ENCODE peak calls at places on chromosome 21, in eight cellular contexts. N, Y, V, E, Q, O, U and B are unnamed samples.

GRCh38 chr21:39885119-39885848 is 18.0 kb downstream of the PCP4 start:
- DNase-seq in N (peak; percentile 24), Y (no peak), V (no peak), E (no peak), Q (no peak), O (no peak), U (no peak), B (peak; percentile 22)

GRCh38 chr21:25934771-25935224 is 200.0 kb downstream of the GABPA start:
- DNase-seq in N (peak; percentile 51), Y (peak; percentile 92), V (peak; percentile 92), E (peak; percentile 21), Q (peak; percentile 99), O (peak; percentile 67), U (peak; percentile 96), B (no peak)

GRCh38 chr21:43266534-43266933 is 97.7 kb downstream of the CRYAA start:
- DNase-seq in N (no peak), Y (peak; percentile 69), V (peak; percentile 33), E (no peak), Q (no peak), O (no peak), U (peak; percentile 85), B (no peak)

GRCh38 chr21:28769683-28770082 is 223.0 kb downstream of the LTN1 start:
- DNase-seq in N (no peak), Y (no peak), V (peak; percentile 22), E (no peak), Q (no peak), O (no peak), U (no peak), B (no peak)

GRCh38 chr21:38351176-38351959 is 94.6 kb downstream of the KCNJ15 start:
- DNase-seq in N (no peak), Y (no peak), V (no peak), E (no peak), Q (peak; percentile 16), O (no peak), U (no peak), B (no peak)

GRCh38 chr21:43209575-43210453 is 41.0 kb downstream of the CRYAA start:
- DNase-seq in N (no peak), Y (peak; percentile 85), V (peak; percentile 6), E (no peak), Q (peak; percentile 81), O (no peak), U (peak; percentile 82), B (no peak)

GRCh38 chr21:46056450-46056903 is 41.4 kb upstream of the COL6A2 start:
- DNase-seq in N (peak; percentile 74), Y (peak; percentile 97), V (peak; percentile 91), E (no peak), Q (peak; percentile 94), O (peak; percentile 83), U (no peak), B (no peak)

GRCh38 chr21:25639922-25640670 is 1.0 kb downstream of the JAM2 start:
- DNase-seq in N (no peak), Y (no peak), V (no peak), E (no peak), Q (no peak), O (no peak), U (no peak), B (peak; percentile 50)

GRCh38 chr21:39119696-39120290 is 63.5 kb downstream of the PSMG1 start:
- DNase-seq in N (no peak), Y (no peak), V (no peak), E (no peak), Q (no peak), O (no peak), U (no peak), B (no peak)

GRCh38 chr21:41326414-41327080 is 9.9 kb downstream of the FAM3B start:
- DNase-seq in N (no peak), Y (no peak), V (no peak), E (no peak), Q (no peak), O (no peak), U (no peak), B (no peak)

GRCh38 chr21:17105972-17106371 is 406.9 kb upstream of the CXADR start:
- DNase-seq in N (no peak), Y (no peak), V (no peak), E (no peak), Q (no peak), O (no peak), U (peak; percentile 7), B (no peak)

GRCh38 chr21:42509239-42509638 is 4.4 kb upstream of the SLC37A1 start:
- DNase-seq in N (no peak), Y (no peak), V (no peak), E (no peak), Q (no peak), O (no peak), U (peak; percentile 9), B (no peak)

GRCh38 chr21:32276671-32277070 is 2.2 kb downstream of the MIS18A start:
- DNase-seq in N (no peak), Y (no peak), V (no peak), E (no peak), Q (no peak), O (no peak), U (no peak), B (no peak)

GRCh38 chr21:32281531-32281930 is 2.7 kb upstream of the MIS18A start:
- DNase-seq in N (no peak), Y (no peak), V (no peak), E (no peak), Q (no peak), O (no peak), U (no peak), B (no peak)

GRCh38 chr21:32279377-32279680 is 480 bp upstream of the MIS18A start:
- DNase-seq in N (no peak), Y (no peak), V (no peak), E (no peak), Q (no peak), O (no peak), U (no peak), B (no peak)

GRCh38 chr21:32278068-32278467 is 781 bp downstream of the MIS18A start:
- DNase-seq in N (no peak), Y (no peak), V (no peak), E (no peak), Q (no peak), O (no peak), U (no peak), B (no peak)

GRCh38 chr21:32278518-32279376 is at the start of gene MIS18A:
- DNase-seq in N (peak; percentile 97), Y (peak; percentile 97), V (peak; percentile 91), E (peak; percentile 98), Q (peak; percentile 96), O (peak; percentile 84), U (peak; percentile 97), B (peak; percentile 97)
- TF ChIP-seq CTCF in N (no peak), Y (peak; percentile 7), V (peak; percentile 1), E (peak; percentile 12), Q (no peak), O (no peak), U (no peak), B (peak; percentile 19)

GRCh38 chr21:31673513-31673912 is 14.0 kb downstream of the SOD1 start:
- DNase-seq in N (no peak), Y (no peak), V (no peak), E (no peak), Q (no peak), O (no peak), U (no peak), B (no peak)
- TF ChIP-seq CTCF in N (no peak), Y (no peak), V (no peak), E (no peak), Q (no peak), O (no peak), U (no peak), B (no peak)

GRCh38 chr21:44752701-44753235 is 41.4 kb upstream of the TSPEAR start:
- DNase-seq in N (no peak), Y (peak; percentile 13), V (no peak), E (no peak), Q (no peak), O (no peak), U (peak; percentile 71), B (no peak)
- TF ChIP-seq CTCF in N (no peak), Y (no peak), V (peak; percentile 1), E (no peak), Q (no peak), O (no peak), U (peak; percentile 12), B (no peak)

GRCh38 chr21:36122977-36123376 is 11.9 kb upstream of the CBR3 start:
- DNase-seq in N (no peak), Y (peak; percentile 22), V (no peak), E (no peak), Q (no peak), O (no peak), U (no peak), B (no peak)
- TF ChIP-seq CTCF in N (peak; percentile 15), Y (peak; percentile 47), V (peak; percentile 39), E (no peak), Q (no peak), O (peak; percentile 35), U (peak; percentile 32), B (peak; percentile 51)

GRCh38 chr21:31656199-31657095 is 3.0 kb upstream of the SOD1 start:
- DNase-seq in N (no peak), Y (no peak), V (peak; percentile 18), E (no peak), Q (peak; percentile 47), O (no peak), U (peak; percentile 67), B (no peak)

GRCh38 chr21:31660134-31660565 is 657 bp downstream of the SOD1 start:
- DNase-seq in N (peak; percentile 61), Y (peak; percentile 36), V (peak; percentile 13), E (peak; percentile 52), Q (no peak), O (no peak), U (peak; percentile 34), B (peak; percentile 34)

GRCh38 chr21:31663584-31664249 is 4.2 kb downstream of the SOD1 start:
- DNase-seq in N (no peak), Y (no peak), V (no peak), E (no peak), Q (no peak), O (no peak), U (no peak), B (no peak)

GRCh38 chr21:31658053-31658452 is 1.4 kb upstream of the SOD1 start:
- DNase-seq in N (peak; percentile 74), Y (no peak), V (no peak), E (no peak), Q (no peak), O (peak; percentile 25), U (peak; percentile 69), B (no peak)

DNA sequence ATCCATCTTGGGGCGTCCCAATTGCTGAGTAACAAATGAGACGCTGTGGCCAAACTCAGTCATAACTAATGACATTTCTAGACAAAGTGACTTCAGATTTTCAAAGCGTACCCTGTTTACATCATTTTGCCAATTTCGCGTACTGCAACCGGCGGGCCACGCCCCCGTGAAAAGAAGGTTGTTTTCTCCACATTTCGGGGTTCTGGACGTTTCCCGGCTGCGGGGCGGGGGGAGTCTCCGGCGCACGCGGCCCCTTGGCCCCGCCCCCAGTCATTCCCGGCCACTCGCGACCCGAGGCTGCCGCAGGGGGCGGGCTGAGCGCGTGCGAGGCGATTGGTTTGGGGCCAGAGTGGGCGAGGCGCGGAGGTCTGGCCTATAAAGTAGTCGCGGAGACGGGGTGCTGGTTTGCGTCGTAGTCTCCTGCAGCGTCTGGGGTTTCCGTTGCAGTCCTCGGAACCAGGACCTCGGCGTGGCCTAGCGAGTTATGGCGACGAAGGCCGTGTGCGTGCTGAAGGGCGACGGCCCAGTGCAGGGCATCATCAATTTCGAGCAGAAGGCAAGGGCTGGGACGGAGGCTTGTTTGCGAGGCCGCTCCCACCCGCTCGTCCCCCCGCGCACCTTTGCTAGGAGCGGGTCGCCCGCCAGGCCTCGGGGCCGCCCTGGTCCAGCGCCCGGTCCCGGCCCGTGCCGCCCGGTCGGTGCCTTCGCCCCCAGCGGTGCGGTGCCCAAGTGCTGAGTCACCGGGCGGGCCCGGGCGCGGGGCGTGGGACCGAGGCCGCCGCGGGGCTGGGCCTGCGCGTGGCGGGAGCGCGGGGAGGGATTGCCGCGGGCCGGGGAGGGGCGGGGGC is at the start of gene SOD1:
- DNase-seq in N (peak; percentile 96), Y (peak; percentile 95), V (peak; percentile 91), E (peak; percentile 100), Q (peak; percentile 89), O (peak; percentile 78), U (peak; percentile 93), B (peak; percentile 93)
- TF ChIP-seq CTCF in N (peak; percentile 11), Y (no peak), V (no peak), E (no peak), Q (no peak), O (no peak), U (no peak), B (no peak)